ENCODE peak calls at places on chromosome 12, in six cellular contexts. One of them, this sample, is unnamed.

GRCh38 chr12:119417440-119417839 is 82.9 kb downstream of the CCDC60 start:
- DNase-seq in testis: no peak
- DNase-seq in neural progenitor cell: no peak
- DNase-seq in left lung: no peak
- DNase-seq in astrocyte of the spinal cord: no peak
- DNase-seq in fibroblast of mammary gland: no peak
- DNase-seq in this sample: no peak

GRCh38 chr12:32155911-32156585 is 49.4 kb downstream of the BICD1 start:
- DNase-seq in testis: no peak
- DNase-seq in neural progenitor cell: no peak
- DNase-seq in left lung: no peak
- DNase-seq in astrocyte of the spinal cord: no peak
- DNase-seq in fibroblast of mammary gland: no peak
- DNase-seq in this sample: no peak

GRCh38 chr12:95300286-95300685 is 82.7 kb downstream of the VEZT start:
- DNase-seq in testis: no peak
- DNase-seq in neural progenitor cell: no peak
- DNase-seq in left lung: no peak
- DNase-seq in astrocyte of the spinal cord: no peak
- DNase-seq in fibroblast of mammary gland: no peak
- DNase-seq in this sample: no peak

GRCh38 chr12:41967668-41968649 is 176.7 kb downstream of the GXYLT1 start:
- DNase-seq in testis: no peak
- DNase-seq in neural progenitor cell: peak; percentile 93
- DNase-seq in left lung: no peak
- DNase-seq in astrocyte of the spinal cord: peak; percentile 46
- DNase-seq in fibroblast of mammary gland: no peak
- DNase-seq in this sample: no peak

GRCh38 chr12:75389061-75389460 is 1.8 kb upstream of the GLIPR1L2 start:
- DNase-seq in testis: no peak
- DNase-seq in neural progenitor cell: no peak
- DNase-seq in left lung: no peak
- DNase-seq in astrocyte of the spinal cord: peak; percentile 42
- DNase-seq in fibroblast of mammary gland: peak; percentile 62
- DNase-seq in this sample: no peak

GRCh38 chr12:105296116-105297095 is 34.1 kb upstream of the C12orf75 start:
- DNase-seq in testis: no peak
- DNase-seq in neural progenitor cell: no peak
- DNase-seq in left lung: no peak
- DNase-seq in astrocyte of the spinal cord: no peak
- DNase-seq in fibroblast of mammary gland: no peak
- DNase-seq in this sample: no peak

GRCh38 chr12:106290666-106291065 is 11.9 kb upstream of the TCP11L2 start:
- DNase-seq in testis: no peak
- DNase-seq in neural progenitor cell: no peak
- DNase-seq in left lung: no peak
- DNase-seq in astrocyte of the spinal cord: no peak
- DNase-seq in fibroblast of mammary gland: no peak
- DNase-seq in this sample: no peak

GRCh38 chr12:132445884-132446471 is 44.0 kb upstream of the FBRSL1 start:
- DNase-seq in testis: peak; percentile 95
- DNase-seq in neural progenitor cell: peak; percentile 92
- DNase-seq in left lung: peak; percentile 61
- DNase-seq in astrocyte of the spinal cord: peak; percentile 45
- DNase-seq in fibroblast of mammary gland: peak; percentile 92
- DNase-seq in this sample: peak; percentile 76

GRCh38 chr12:131883521-131883900 is 10.9 kb upstream of the ULK1 start:
- DNase-seq in testis: no peak
- DNase-seq in neural progenitor cell: no peak
- DNase-seq in left lung: no peak
- DNase-seq in astrocyte of the spinal cord: no peak
- DNase-seq in fibroblast of mammary gland: no peak
- DNase-seq in this sample: no peak

GRCh38 chr12:122003646-122004611 is 17.8 kb upstream of the BCL7A start:
- DNase-seq in testis: no peak
- DNase-seq in neural progenitor cell: no peak
- DNase-seq in left lung: no peak
- DNase-seq in astrocyte of the spinal cord: no peak
- DNase-seq in fibroblast of mammary gland: peak; percentile 42
- DNase-seq in this sample: no peak

GRCh38 chr12:127191124-127191523 is 1075.8 kb upstream of the TMEM132C start:
- DNase-seq in testis: no peak
- DNase-seq in neural progenitor cell: no peak
- DNase-seq in left lung: no peak
- DNase-seq in astrocyte of the spinal cord: peak; percentile 44
- DNase-seq in fibroblast of mammary gland: peak; percentile 93
- DNase-seq in this sample: no peak

GRCh38 chr12:22101749-22102243 is 55.8 kb downstream of the CMAS start:
- DNase-seq in testis: no peak
- DNase-seq in neural progenitor cell: no peak
- DNase-seq in left lung: peak; percentile 81
- DNase-seq in astrocyte of the spinal cord: peak; percentile 93
- DNase-seq in fibroblast of mammary gland: peak; percentile 94
- DNase-seq in this sample: no peak

GRCh38 chr12:55034218-55034617 is 14.4 kb downstream of the NEUROD4 start:
- DNase-seq in testis: no peak
- DNase-seq in neural progenitor cell: no peak
- DNase-seq in left lung: no peak
- DNase-seq in astrocyte of the spinal cord: no peak
- DNase-seq in fibroblast of mammary gland: no peak
- DNase-seq in this sample: no peak

GRCh38 chr12:112124918-112125249 is 476 bp upstream of the TRAFD1 start:
- DNase-seq in testis: no peak
- DNase-seq in neural progenitor cell: no peak
- DNase-seq in left lung: no peak
- DNase-seq in astrocyte of the spinal cord: no peak
- DNase-seq in fibroblast of mammary gland: no peak
- DNase-seq in this sample: no peak

GRCh38 chr12:30613119-30613830 is 82.4 kb downstream of the IPO8 start:
- DNase-seq in testis: no peak
- DNase-seq in neural progenitor cell: peak; percentile 40
- DNase-seq in left lung: no peak
- DNase-seq in astrocyte of the spinal cord: peak; percentile 30
- DNase-seq in fibroblast of mammary gland: peak; percentile 11
- DNase-seq in this sample: no peak

GRCh38 chr12:57500213-57500612 is 12.3 kb downstream of the MARS1 start:
- DNase-seq in testis: no peak
- DNase-seq in neural progenitor cell: no peak
- DNase-seq in left lung: no peak
- DNase-seq in astrocyte of the spinal cord: no peak
- DNase-seq in fibroblast of mammary gland: no peak
- DNase-seq in this sample: no peak

GRCh38 chr12:97960741-97961608 is 498.4 kb downstream of the RMST start:
- DNase-seq in testis: peak; percentile 71
- DNase-seq in neural progenitor cell: peak; percentile 70
- DNase-seq in left lung: no peak
- DNase-seq in astrocyte of the spinal cord: peak; percentile 3
- DNase-seq in fibroblast of mammary gland: peak; percentile 43
- DNase-seq in this sample: no peak

GRCh38 chr12:1995205-1995896 is 8.9 kb downstream of the DCP1B start:
- DNase-seq in testis: no peak
- DNase-seq in neural progenitor cell: no peak
- DNase-seq in left lung: no peak
- DNase-seq in astrocyte of the spinal cord: no peak
- DNase-seq in fibroblast of mammary gland: no peak
- DNase-seq in this sample: no peak

GRCh38 chr12:42496886-42497285 is 92.7 kb downstream of the PRICKLE1 start:
- DNase-seq in testis: no peak
- DNase-seq in neural progenitor cell: no peak
- DNase-seq in left lung: no peak
- DNase-seq in astrocyte of the spinal cord: no peak
- DNase-seq in fibroblast of mammary gland: no peak
- DNase-seq in this sample: no peak

GRCh38 chr12:102169922-102170698 is 27.5 kb downstream of the PMCH start:
- DNase-seq in testis: peak; percentile 48
- DNase-seq in neural progenitor cell: peak; percentile 49
- DNase-seq in left lung: no peak
- DNase-seq in astrocyte of the spinal cord: peak; percentile 32
- DNase-seq in fibroblast of mammary gland: peak; percentile 45
- DNase-seq in this sample: no peak

GRCh38 chr12:65490193-65490592 is 211.7 kb downstream of the MSRB3 start:
- DNase-seq in testis: no peak
- DNase-seq in neural progenitor cell: no peak
- DNase-seq in left lung: no peak
- DNase-seq in astrocyte of the spinal cord: no peak
- DNase-seq in fibroblast of mammary gland: no peak
- DNase-seq in this sample: no peak

GRCh38 chr12:113471619-113472171 is at the start of gene LHX5:
- DNase-seq in testis: peak; percentile 38
- DNase-seq in neural progenitor cell: peak; percentile 93
- DNase-seq in left lung: no peak
- DNase-seq in astrocyte of the spinal cord: no peak
- DNase-seq in fibroblast of mammary gland: peak; percentile 28
- DNase-seq in this sample: no peak

GRCh38 chr12:120265483-120266179 is at the start of gene PXN:
- DNase-seq in testis: peak; percentile 91
- DNase-seq in neural progenitor cell: peak; percentile 91
- DNase-seq in left lung: peak; percentile 90
- DNase-seq in astrocyte of the spinal cord: peak; percentile 68
- DNase-seq in fibroblast of mammary gland: peak; percentile 69
- DNase-seq in this sample: peak; percentile 91

GRCh38 chr12:10551375-10551774 is 45.7 kb downstream of the EIF2S3B start:
- DNase-seq in testis: peak; percentile 56
- DNase-seq in neural progenitor cell: no peak
- DNase-seq in left lung: no peak
- DNase-seq in astrocyte of the spinal cord: no peak
- DNase-seq in fibroblast of mammary gland: no peak
- DNase-seq in this sample: no peak

DNA sequence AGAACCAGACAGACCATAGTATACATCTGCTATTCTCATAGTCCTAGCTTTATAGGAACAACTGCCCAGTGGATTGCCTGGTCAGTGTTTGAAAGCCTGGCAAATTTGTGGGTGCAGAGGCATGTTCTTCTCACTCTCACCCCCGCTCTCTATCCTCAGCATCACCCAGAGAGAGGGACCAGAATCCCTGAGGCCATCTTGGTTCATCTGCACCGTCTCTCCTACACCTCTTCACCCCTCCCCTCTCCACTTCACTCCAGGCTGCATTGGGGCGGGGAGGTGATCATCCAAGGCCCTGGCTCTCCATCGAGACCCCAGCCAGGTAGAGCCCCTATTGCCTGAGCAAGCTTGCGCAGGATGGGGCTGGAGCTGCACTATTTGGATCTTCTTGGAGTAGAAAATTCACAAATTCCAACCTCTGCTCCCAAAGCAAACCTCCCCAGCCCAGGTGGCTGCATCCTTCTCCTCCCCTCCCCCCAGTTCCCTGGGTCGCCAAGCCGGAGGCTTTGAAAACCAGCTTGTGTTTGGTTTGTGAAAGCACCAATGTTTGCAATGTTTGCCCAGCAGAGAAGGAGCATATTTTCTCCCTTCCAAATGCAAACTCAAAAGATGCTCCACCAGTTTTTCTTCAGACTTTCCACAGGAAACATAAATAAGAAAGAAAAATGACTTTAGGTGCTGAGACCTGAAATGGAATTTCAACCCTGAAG is 18.6 kb upstream of the COL2A1 start:
- DNase-seq in testis: no peak
- DNase-seq in neural progenitor cell: peak; percentile 21
- DNase-seq in left lung: no peak
- DNase-seq in astrocyte of the spinal cord: no peak
- DNase-seq in fibroblast of mammary gland: no peak
- DNase-seq in this sample: no peak
- H3K4me3 ChIP-seq in testis: no peak overlapping the region
- H3K4me3 ChIP-seq in neural progenitor cell: peak overlapping the region; percentile 5
- H3K4me3 ChIP-seq in left lung: no peak overlapping the region
- H3K4me3 ChIP-seq in astrocyte of the spinal cord: no peak overlapping the region
- H3K4me3 ChIP-seq in fibroblast of mammary gland: no peak overlapping the region
- H3K4me3 ChIP-seq in this sample: no peak overlapping the region

GRCh38 chr12:6766651-6767300 is 613 bp downstream of the PTMS start:
- DNase-seq in testis: peak; percentile 76
- DNase-seq in neural progenitor cell: peak; percentile 89
- DNase-seq in left lung: peak; percentile 87
- DNase-seq in astrocyte of the spinal cord: peak; percentile 64
- DNase-seq in fibroblast of mammary gland: peak; percentile 60
- DNase-seq in this sample: peak; percentile 54

GRCh38 chr12:6764011-6764828 is 1.9 kb upstream of the PTMS start:
- DNase-seq in testis: peak; percentile 92
- DNase-seq in neural progenitor cell: peak; percentile 97
- DNase-seq in left lung: peak; percentile 96
- DNase-seq in astrocyte of the spinal cord: peak; percentile 100
- DNase-seq in fibroblast of mammary gland: peak; percentile 99
- DNase-seq in this sample: peak; percentile 59

GRCh38 chr12:6765048-6765633 is 1.0 kb upstream of the PTMS start:
- DNase-seq in testis: no peak
- DNase-seq in neural progenitor cell: peak; percentile 41
- DNase-seq in left lung: no peak
- DNase-seq in astrocyte of the spinal cord: peak; percentile 22
- DNase-seq in fibroblast of mammary gland: no peak
- DNase-seq in this sample: no peak

GRCh38 chr12:6767301-6767591 is 1.1 kb downstream of the PTMS start:
- DNase-seq in testis: no peak
- DNase-seq in neural progenitor cell: no peak
- DNase-seq in left lung: no peak
- DNase-seq in astrocyte of the spinal cord: no peak
- DNase-seq in fibroblast of mammary gland: no peak
- DNase-seq in this sample: no peak

GRCh38 chr12:6765634-6766581 is at the start of gene PTMS:
- DNase-seq in testis: peak; percentile 69
- DNase-seq in neural progenitor cell: peak; percentile 94
- DNase-seq in left lung: peak; percentile 89
- DNase-seq in astrocyte of the spinal cord: peak; percentile 96
- DNase-seq in fibroblast of mammary gland: peak; percentile 93
- DNase-seq in this sample: no peak
- H3K4me3 ChIP-seq in testis: peak within 1 kb of the TSS; percentile 93
- H3K4me3 ChIP-seq in neural progenitor cell: peak within 1 kb of the TSS; percentile 100
- H3K4me3 ChIP-seq in left lung: peak within 1 kb of the TSS; percentile 79
- H3K4me3 ChIP-seq in astrocyte of the spinal cord: peak within 1 kb of the TSS; percentile 93
- H3K4me3 ChIP-seq in fibroblast of mammary gland: peak within 1 kb of the TSS; percentile 92
- H3K4me3 ChIP-seq in this sample: peak within 1 kb of the TSS; percentile 51

DNA sequence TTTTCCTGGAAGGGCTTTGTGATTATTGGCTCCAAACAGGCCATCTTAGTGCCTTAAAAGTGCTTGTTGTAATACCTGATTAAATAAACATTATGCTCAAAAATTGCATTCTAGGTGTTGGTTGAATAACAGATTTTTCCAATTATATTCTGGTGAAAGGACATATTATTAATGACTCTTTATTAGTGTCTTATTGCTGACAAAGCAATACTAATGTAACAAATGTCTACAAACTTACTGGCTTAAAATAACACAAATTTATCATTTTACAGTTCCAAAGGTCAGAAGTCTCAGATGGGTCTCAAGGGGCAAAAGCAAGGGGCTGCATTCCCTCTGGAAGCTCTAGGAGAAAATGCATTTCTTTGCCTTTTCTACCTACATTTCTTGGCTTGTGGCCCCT is 86.9 kb upstream of the CPM start:
- DNase-seq in testis: no peak
- DNase-seq in neural progenitor cell: no peak
- DNase-seq in left lung: no peak
- DNase-seq in astrocyte of the spinal cord: no peak
- DNase-seq in fibroblast of mammary gland: no peak
- DNase-seq in this sample: no peak
- H3K4me3 ChIP-seq in testis: no peak overlapping the region
- H3K4me3 ChIP-seq in neural progenitor cell: no peak overlapping the region
- H3K4me3 ChIP-seq in left lung: no peak overlapping the region
- H3K4me3 ChIP-seq in astrocyte of the spinal cord: no peak overlapping the region
- H3K4me3 ChIP-seq in fibroblast of mammary gland: no peak overlapping the region
- H3K4me3 ChIP-seq in this sample: no peak overlapping the region

GRCh38 chr12:53844989-53845836 is 93.4 kb upstream of the HOXC13 start:
- DNase-seq in testis: no peak
- DNase-seq in neural progenitor cell: no peak
- DNase-seq in left lung: no peak
- DNase-seq in astrocyte of the spinal cord: no peak
- DNase-seq in fibroblast of mammary gland: no peak
- DNase-seq in this sample: no peak
- H3K4me3 ChIP-seq in testis: no peak overlapping the region
- H3K4me3 ChIP-seq in neural progenitor cell: no peak overlapping the region
- H3K4me3 ChIP-seq in left lung: no peak overlapping the region
- H3K4me3 ChIP-seq in astrocyte of the spinal cord: no peak overlapping the region
- H3K4me3 ChIP-seq in fibroblast of mammary gland: no peak overlapping the region
- H3K4me3 ChIP-seq in this sample: no peak overlapping the region